ENCODE peak calls at places on chromosomes 6 and 20, in eight cellular contexts. V is right lobe of liver, M is mammary epithelial cell, D is H1, E is brain microvascular endothelial cell, G is cardiac muscle cell, P is prostate gland, Q is skeletal muscle cell. C is an unnamed sample.

GRCh38 chr6:89597988-89598387 is 40.6 kb downstream of the LYRM2 start:
- DNase-seq in D (no peak), M (peak), Q (no peak), V (no peak), G (peak), E (peak), P (no peak), C (peak)

GRCh38 chr6:107917468-107918375 is 40.3 kb downstream of the SEC63 start:
- DNase-seq in V (no peak), M (no peak), G (no peak), D (no peak), P (no peak), Q (no peak), E (no peak), C (no peak)

GRCh38 chr20:62368629-62369507 is 1.8 kb upstream of the LAMA5 start:
- DNase-seq in G (peak), P (no peak), Q (peak), M (peak), D (peak), E (no peak), V (no peak), C (no peak)

GRCh38 chr20:62702886-62703852 is 5.5 kb upstream of the NTSR1 start:
- DNase-seq in V (no peak), D (no peak), M (peak), E (peak), P (no peak), Q (peak), G (peak), C (no peak)

GRCh38 chr20:3716195-3716834 is 3.9 kb upstream of the SIGLEC1 start:
- DNase-seq in G (peak), P (no peak), D (peak), M (peak), Q (no peak), E (peak), V (peak), C (peak)

GRCh38 chr20:47543006-47543431 is 41.3 kb downstream of the NCOA3 start:
- DNase-seq in V (no peak), E (peak), Q (no peak), M (no peak), G (peak), P (no peak), D (no peak), C (no peak)

GRCh38 chr6:31400467-31401289 is 2.7 kb upstream of the MICA start:
- DNase-seq in E (peak), D (peak), G (peak), P (peak), M (peak), V (peak), Q (no peak), C (peak)

GRCh38 chr6:109526905-109527628 is 44.0 kb upstream of the ZBTB24 start:
- DNase-seq in D (peak), E (peak), P (peak), Q (no peak), G (peak), M (peak), V (no peak), C (peak)

GRCh38 chr20:19453369-19453768 is 240.9 kb downstream of the SLC24A3 start:
- DNase-seq in Q (no peak), P (no peak), E (no peak), D (no peak), M (no peak), G (no peak), V (no peak), C (no peak)

GRCh38 chr20:63964412-63964811 is 5.3 kb downstream of the ZNF512B start:
- DNase-seq in P (no peak), D (no peak), Q (no peak), E (no peak), M (no peak), G (no peak), V (peak), C (no peak)

GRCh38 chr6:11485261-11485660 is 52.3 kb upstream of the TMEM170B start:
- DNase-seq in V (no peak), Q (no peak), D (no peak), M (no peak), P (no peak), G (no peak), E (no peak), C (no peak)

GRCh38 chr6:149862901-149863595 is 1.1 kb downstream of the LRP11 start:
- DNase-seq in E (no peak), Q (no peak), P (peak), D (peak), M (peak), V (peak), G (peak), C (no peak)

GRCh38 chr6:31532644-31533454 is 4.1 kb downstream of the MCCD1 start:
- DNase-seq in D (no peak), E (no peak), M (no peak), V (no peak), Q (no peak), P (no peak), G (no peak), C (no peak)

GRCh38 chr6:42268835-42269204 is 51.2 kb upstream of the MRPS10 start:
- DNase-seq in E (no peak), Q (no peak), P (no peak), V (no peak), G (no peak), D (no peak), M (no peak), C (no peak)

GRCh38 chr6:36815962-36816735 is 23.1 kb downstream of the CPNE5 start:
- DNase-seq in Q (no peak), G (no peak), M (no peak), E (no peak), V (no peak), P (no peak), D (no peak), C (no peak)

GRCh38 chr20:62855120-62855519 is 6.5 kb downstream of the TCFL5 start:
- DNase-seq in M (no peak), V (no peak), Q (no peak), P (no peak), D (no peak), G (no peak), E (no peak), C (no peak)

GRCh38 chr6:18241208-18241836 is 23.0 kb downstream of the DEK start:
- DNase-seq in Q (no peak), V (no peak), D (no peak), M (peak), E (no peak), P (no peak), G (no peak), C (peak)

GRCh38 chr6:403659-404655 is 12.4 kb downstream of the IRF4 start:
- DNase-seq in M (no peak), Q (no peak), V (no peak), E (no peak), G (no peak), D (no peak), P (no peak), C (peak)

GRCh38 chr20:17896247-17896723 is 72.3 kb downstream of the SNX5 start:
- DNase-seq in E (no peak), V (no peak), M (no peak), D (no peak), Q (no peak), G (peak), P (no peak), C (no peak)

GRCh38 chr20:6579417-6579816 is 188.1 kb upstream of the BMP2 start:
- DNase-seq in Q (no peak), E (no peak), M (no peak), D (no peak), V (no peak), P (no peak), G (peak), C (no peak)

GRCh38 chr6:149924206-149924932 is 1.4 kb upstream of the RAET1G start:
- DNase-seq in M (no peak), V (no peak), Q (no peak), P (no peak), E (no peak), G (no peak), D (no peak), C (no peak)

GRCh38 chr6:125558451-125558850 is 191.0 kb upstream of the HEY2 start:
- DNase-seq in V (no peak), Q (no peak), P (no peak), D (no peak), E (no peak), M (no peak), G (peak), C (no peak)

GRCh38 chr20:44035924-44036323 is 121.3 kb downstream of the TOX2 start:
- DNase-seq in M (no peak), E (no peak), V (no peak), P (no peak), G (no peak), D (peak), Q (no peak), C (no peak)

GRCh38 chr20:57919059-57919458 is 209.2 kb upstream of the PMEPA1 start:
- DNase-seq in G (no peak), V (no peak), M (no peak), P (no peak), D (no peak), Q (no peak), E (no peak), C (no peak)

GRCh38 chr6:1472643-1473042 is 83.3 kb downstream of the FOXF2 start:
- DNase-seq in G (no peak), E (no peak), V (no peak), Q (no peak), D (no peak), M (no peak), P (no peak), C (no peak)

GRCh38 chr6:1470040-1470439 is 80.7 kb downstream of the FOXF2 start:
- DNase-seq in P (no peak), Q (no peak), M (no peak), G (no peak), V (no peak), D (no peak), E (no peak), C (no peak)

GRCh38 chr6:1464796-1465348 is 75.5 kb downstream of the FOXF2 start:
- DNase-seq in M (peak), D (no peak), G (no peak), V (no peak), Q (no peak), E (no peak), P (peak), C (no peak)

GRCh38 chr6:1463751-1464397 is 74.5 kb downstream of the FOXF2 start:
- DNase-seq in D (no peak), M (no peak), V (no peak), P (no peak), Q (no peak), E (no peak), G (no peak), C (no peak)

DNA sequence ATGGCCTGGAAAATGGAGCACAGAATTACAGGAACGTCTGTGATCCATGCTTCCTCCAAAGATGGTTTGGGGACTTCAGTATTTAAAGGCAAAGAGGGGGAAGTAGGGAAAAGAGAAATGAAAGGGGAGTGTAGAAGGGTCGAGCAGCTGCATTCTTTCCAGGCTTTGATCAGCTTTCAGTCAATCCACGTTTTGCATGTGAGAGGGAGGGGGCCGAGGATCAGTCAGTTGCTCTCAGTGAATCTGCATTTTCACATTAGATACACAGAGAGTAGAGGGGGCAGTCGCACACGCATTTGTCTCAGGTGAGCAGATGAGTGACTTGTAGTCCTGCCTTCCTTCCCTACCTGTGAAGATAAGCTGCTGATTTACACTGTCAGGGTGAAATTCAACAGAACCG is 78.8 kb downstream of the FOXF2 start:
- DNase-seq in Q (no peak), G (no peak), M (no peak), V (no peak), P (no peak), D (no peak), E (no peak), C (no peak)
- H3K4me3 ChIP-seq in Q (no peak), G (no peak), M (no peak), V (no peak), P (no peak), D (no peak), E (no peak), C (no peak)

GRCh38 chr6:7473805-7474329 is 67.6 kb upstream of the DSP start:
- DNase-seq in E (no peak), P (no peak), Q (no peak), V (no peak), M (no peak), G (no peak), D (no peak), C (no peak)

GRCh38 chr6:7484666-7485065 is 56.8 kb upstream of the DSP start:
- DNase-seq in G (no peak), V (no peak), Q (no peak), E (no peak), P (no peak), D (no peak), M (peak), C (no peak)

GRCh38 chr6:7475081-7475480 is 66.4 kb upstream of the DSP start:
- DNase-seq in V (no peak), P (no peak), Q (no peak), D (no peak), G (no peak), M (peak), E (no peak), C (no peak)

DNA sequence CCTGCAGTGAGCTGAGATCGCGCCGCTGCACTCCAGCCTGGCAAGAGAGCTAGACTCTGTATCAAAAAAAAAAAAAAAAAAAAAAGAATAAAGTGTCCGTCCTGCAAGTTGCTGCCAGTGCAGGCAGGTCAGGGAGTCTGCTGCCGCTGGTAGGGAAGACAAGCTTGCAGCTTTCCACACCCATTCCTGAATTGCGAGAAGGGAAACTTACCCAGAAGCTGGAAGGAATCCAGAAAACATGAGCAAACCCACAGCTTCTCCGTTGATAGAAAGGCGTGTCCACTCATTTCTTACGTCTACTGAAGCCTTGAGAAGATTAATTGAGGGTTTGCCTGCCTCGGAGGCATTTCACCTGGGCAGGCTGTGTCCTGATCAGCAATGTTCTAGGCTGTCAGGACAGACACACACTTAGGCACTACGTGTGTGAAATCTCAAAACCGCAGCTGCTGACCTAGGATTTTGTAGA is 61.6 kb upstream of the DSP start:
- DNase-seq in G (peak), E (no peak), D (no peak), P (peak), Q (peak), M (peak), V (no peak), C (no peak)
- H3K4me3 ChIP-seq in G (no peak), E (no peak), D (no peak), P (no peak), Q (no peak), M (no peak), V (no peak), C (no peak)

GRCh38 chr6:154928325-154928922 is 66.7 kb upstream of the TIAM2 start:
- DNase-seq in M (peak), G (peak), Q (no peak), P (peak), V (peak), D (peak), E (peak), C (peak)
- H3K4me3 ChIP-seq in M (no peak), G (no peak), Q (no peak), P (no peak), V (no peak), D (no peak), E (no peak), C (no peak)

GRCh38 chr6:166115609-166116008 is 52.0 kb downstream of the TBXT start:
- DNase-seq in M (no peak), E (no peak), G (no peak), V (no peak), D (no peak), P (no peak), Q (no peak), C (no peak)
- H3K4me3 ChIP-seq in M (no peak), E (no peak), G (no peak), V (no peak), D (no peak), P (no peak), Q (no peak), C (no peak)

GRCh38 chr6:17102258-17102870 is 514 bp downstream of the STMND1 start:
- DNase-seq in E (no peak), Q (no peak), V (no peak), D (no peak), G (no peak), M (no peak), P (no peak), C (no peak)
- H3K4me3 ChIP-seq in E (peak), Q (peak), V (peak), D (peak), G (peak), M (peak), P (peak), C (no peak)

GRCh38 chr20:58982406-58983114 is 1.5 kb downstream of the NELFCD start:
- DNase-seq in E (no peak), Q (no peak), V (no peak), G (no peak), D (no peak), M (no peak), P (no peak), C (no peak)
- H3K4me3 ChIP-seq in E (no peak), Q (peak), V (no peak), G (peak), D (peak), M (peak), P (peak), C (peak)